ENCODE peak calls at places on chromosomes 12 and 14, in five cellular contexts. M is fibroblast of pulmonary artery, D is right atrium auricular region, L is A549, B is AG09319. N is an unnamed sample.

GRCh38 chr12:52713960-52714886 is 10.9 kb upstream of the KRT77 start:
- DNase-seq in M (no peak), D (no peak), B (no peak), L (peak), N (no peak)

GRCh38 chr12:41932470-41932991 is 212.1 kb downstream of the GXYLT1 start:
- DNase-seq in M (peak), L (no peak), D (peak), B (no peak), N (no peak)

GRCh38 chr12:122368361-122369073 is 54.0 kb downstream of the CLIP1 start:
- DNase-seq in M (peak), B (no peak), D (no peak), L (no peak), N (no peak)

GRCh38 chr12:109738878-109739665 is 25.4 kb downstream of the FAM222A start:
- DNase-seq in L (no peak), B (no peak), D (no peak), M (no peak), N (no peak)

GRCh38 chr12:56957229-56958052 is at the start of gene RDH16:
- DNase-seq in B (no peak), L (no peak), M (no peak), D (no peak), N (no peak)

GRCh38 chr12:9971158-9971557 is at the start of gene CLEC12A:
- DNase-seq in M (no peak), L (no peak), B (no peak), D (no peak), N (no peak)

GRCh38 chr14:99986416-99986815 is 78.8 kb upstream of the EVL start:
- DNase-seq in D (no peak), M (no peak), B (peak), L (no peak), N (no peak)

GRCh38 chr12:109885616-109886015 is 5.3 kb upstream of the GLTP start:
- DNase-seq in L (no peak), D (no peak), B (no peak), M (no peak), N (no peak)

GRCh38 chr12:55931780-55932545 is 1.0 kb downstream of the DGKA start:
- DNase-seq in B (no peak), L (peak), M (peak), D (peak), N (no peak)

GRCh38 chr14:54565236-54566151 is 1.4 kb upstream of the SAMD4A start:
- DNase-seq in L (peak), B (peak), D (peak), M (peak), N (peak)
- TF ChIP-seq CTCF in L (no peak), B (peak), D (peak), M (peak), N (peak)

DNA sequence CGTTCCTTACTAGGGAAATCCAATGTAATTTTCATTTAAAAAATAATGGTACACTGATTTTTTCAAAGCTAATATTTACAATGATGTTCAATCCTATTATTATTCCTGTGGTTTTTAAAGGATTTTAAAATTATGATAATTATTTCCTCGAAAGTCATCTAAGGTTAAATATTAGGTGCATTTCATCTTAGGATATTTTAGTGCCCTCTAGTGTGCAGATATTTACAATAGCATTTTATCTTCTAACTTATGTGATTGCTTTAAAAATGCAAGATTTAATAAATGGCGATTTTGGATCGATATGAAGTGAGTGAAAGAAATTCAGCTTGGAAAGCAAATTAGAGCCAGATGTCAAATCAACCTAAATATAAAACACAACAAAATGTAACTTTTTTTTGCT is 293.5 kb downstream of the SLC6A15 start:
- DNase-seq in L (peak), D (no peak), M (peak), B (no peak), N (no peak)
- TF ChIP-seq CTCF in L (no peak), D (no peak), M (peak), B (peak), N (no peak)

GRCh38 chr12:78863482-78864427 is 819 bp upstream of the SYT1 start:
- DNase-seq in B (no peak), D (no peak), M (peak), L (peak), N (peak)

GRCh38 chr12:78870539-78870938 is 6.0 kb downstream of the SYT1 start:
- DNase-seq in L (no peak), B (no peak), M (no peak), D (no peak), N (no peak)

GRCh38 chr12:78866518-78866917 is 1.9 kb downstream of the SYT1 start:
- DNase-seq in L (no peak), B (no peak), D (no peak), M (peak), N (no peak)

GRCh38 chr12:78865297-78865955 is 852 bp downstream of the SYT1 start:
- DNase-seq in B (no peak), M (peak), L (no peak), D (no peak), N (no peak)

GRCh38 chr12:78864483-78865296 is at the start of gene SYT1:
- DNase-seq in D (no peak), L (peak), B (no peak), M (peak), N (peak)
- TF ChIP-seq CTCF in D (no peak), L (no peak), B (no peak), M (no peak), N (no peak)

DNA sequence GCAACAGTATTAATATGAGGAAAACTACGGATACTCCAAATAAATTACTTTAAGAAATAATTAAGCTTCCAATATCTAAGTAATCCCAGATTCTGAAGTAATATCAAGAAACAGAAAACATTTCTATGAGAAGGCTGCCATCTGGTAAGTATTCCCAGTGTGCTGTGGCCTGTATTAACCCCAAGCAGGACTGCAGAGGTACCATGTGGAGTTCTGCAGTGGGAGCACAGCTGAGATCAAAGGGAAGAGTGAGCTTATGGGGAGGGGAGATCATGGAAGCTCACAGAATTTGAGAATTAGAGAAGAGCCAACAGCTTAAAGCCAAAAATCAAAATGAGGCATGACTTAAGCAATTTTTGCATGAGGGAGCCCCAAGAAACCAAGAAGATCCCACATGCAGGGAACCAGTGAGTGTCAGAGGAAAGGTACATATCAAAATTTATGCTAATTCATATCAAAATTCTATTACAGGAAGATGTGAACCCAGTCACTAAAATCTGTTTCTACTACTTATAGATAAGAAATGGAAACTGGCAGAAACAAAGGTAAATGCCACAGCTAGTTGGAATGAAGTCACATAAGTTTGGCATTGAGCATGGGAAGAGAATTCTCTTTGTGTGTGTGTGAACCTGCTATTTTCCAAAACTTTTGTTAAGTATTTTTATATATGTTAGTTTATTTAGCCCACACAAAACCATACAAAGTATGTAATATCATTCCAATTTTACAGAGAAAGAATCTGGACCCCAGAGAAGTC is 62.6 kb upstream of the KITLG start:
- DNase-seq in L (no peak), M (no peak), D (no peak), B (no peak), N (no peak)
- TF ChIP-seq CTCF in L (no peak), M (no peak), D (no peak), B (no peak), N (no peak)

GRCh38 chr14:66403183-66403582 is 83.0 kb upstream of the CCDC196 start:
- DNase-seq in L (peak), D (no peak), B (no peak), M (peak), N (no peak)
- TF ChIP-seq CTCF in L (peak), D (peak), B (peak), M (peak), N (no peak)

DNA sequence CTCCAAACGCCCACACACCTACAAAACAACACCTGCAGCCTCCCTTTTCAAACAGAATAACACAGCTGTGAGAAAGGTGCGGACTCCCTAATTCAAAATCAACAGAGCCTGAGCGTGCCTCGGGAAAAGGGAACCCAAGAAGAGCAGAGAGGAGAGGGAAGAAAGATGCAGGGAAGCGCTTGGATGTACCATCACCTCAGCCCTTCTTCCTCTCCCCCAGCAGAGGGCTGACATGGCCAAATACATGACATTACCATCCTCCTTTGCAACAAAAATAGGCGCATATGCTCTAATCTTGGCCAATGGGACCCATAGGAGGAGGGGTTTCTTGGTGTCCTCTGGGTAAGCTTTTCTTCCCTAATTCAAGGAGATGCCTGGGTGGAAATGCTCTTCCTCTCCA is 78.0 kb downstream of the CPSF2 start:
- DNase-seq in L (no peak), B (no peak), D (no peak), M (no peak), N (no peak)
- TF ChIP-seq CTCF in L (no peak), B (peak), D (no peak), M (no peak), N (no peak)

GRCh38 chr14:35404496-35405303 is at the start of gene NFKBIA:
- DNase-seq in B (no peak), L (peak), D (peak), M (peak), N (peak)

GRCh38 chr14:35408026-35408425 is 3.5 kb upstream of the NFKBIA start:
- DNase-seq in L (no peak), B (no peak), D (no peak), M (no peak), N (no peak)

GRCh38 chr14:35406090-35406489 is 1.5 kb upstream of the NFKBIA start:
- DNase-seq in M (no peak), D (no peak), B (no peak), L (no peak), N (no peak)

GRCh38 chr14:35405304-35405996 is 901 bp upstream of the NFKBIA start:
- DNase-seq in D (peak), L (no peak), M (no peak), B (no peak), N (peak)

GRCh38 chr14:35406811-35407630 is 2.5 kb upstream of the NFKBIA start:
- DNase-seq in B (no peak), D (no peak), M (peak), L (peak), N (no peak)
- TF ChIP-seq CTCF in B (peak), D (peak), M (peak), L (peak), N (peak)

GRCh38 chr14:38405851-38406630 is 150.1 kb upstream of the CLEC14A start:
- DNase-seq in L (no peak), D (no peak), B (no peak), M (peak), N (no peak)
- TF ChIP-seq CTCF in L (no peak), D (no peak), B (no peak), M (peak), N (no peak)

GRCh38 chr14:61559641-61560201 is 135.6 kb upstream of the HIF1A start:
- DNase-seq in M (no peak), L (peak), D (peak), B (no peak), N (peak)
- TF ChIP-seq CTCF in M (no peak), L (peak), D (no peak), B (no peak), N (no peak)

GRCh38 chr12:64077922-64078321 is 144.2 kb downstream of the KICS2 start:
- DNase-seq in D (no peak), M (peak), L (peak), B (no peak), N (no peak)

GRCh38 chr12:64072946-64073345 is 149.2 kb downstream of the KICS2 start:
- DNase-seq in B (no peak), M (no peak), D (no peak), L (no peak), N (no peak)
- TF ChIP-seq CTCF in B (no peak), M (no peak), D (no peak), L (no peak), N (no peak)